ENCODE peak calls at places on chromosomes 12 and 14, in ten cellular contexts. P, R, E, X, H, Y, Z, M, N and K are unnamed samples.

GRCh38 chr12:131131077-131131807 is 177.5 kb downstream of the ADGRD1 start:
- DNase-seq in P (no peak), R (no peak), E (no peak), X (no peak), H (no peak), Y (no peak), Z (no peak), M (no peak), N (peak), K (no peak)

GRCh38 chr12:132066749-132067148 is 77.4 kb downstream of the DDX51 start:
- DNase-seq in P (no peak), R (no peak), E (no peak), X (no peak), H (no peak), Y (no peak), Z (no peak), M (no peak), N (no peak), K (no peak)

GRCh38 chr12:119089668-119090013 is 89.1 kb upstream of the HSPB8 start:
- DNase-seq in P (no peak), R (no peak), E (no peak), X (no peak), H (no peak), Y (no peak), Z (no peak), M (no peak), N (no peak), K (no peak)

GRCh38 chr12:9753042-9753820 is 7.5 kb downstream of the CD69 start:
- DNase-seq in P (no peak), R (no peak), E (no peak), X (no peak), H (no peak), Y (no peak), Z (no peak), M (no peak), N (no peak), K (no peak)

GRCh38 chr14:95635051-95635450 is 51.2 kb upstream of the TCL1B start:
- DNase-seq in P (no peak), R (no peak), E (no peak), X (no peak), H (no peak), Y (no peak), Z (no peak), M (no peak), N (no peak), K (no peak)

GRCh38 chr12:47785036-47785886 is 12.2 kb downstream of the SLC48A1 start:
- DNase-seq in P (no peak), R (no peak), E (no peak), X (no peak), H (no peak), Y (no peak), Z (no peak), M (no peak), N (no peak), K (no peak)

GRCh38 chr12:54404061-54405004 is 14.7 kb downstream of the ITGA5 start:
- DNase-seq in P (no peak), R (peak), E (peak), X (no peak), H (no peak), Y (peak), Z (peak), M (no peak), N (peak), K (no peak)

GRCh38 chr12:31651893-31652521 is 7.5 kb upstream of the ETFBKMT start:
- DNase-seq in P (no peak), R (peak), E (no peak), X (no peak), H (no peak), Y (no peak), Z (no peak), M (no peak), N (no peak), K (no peak)

GRCh38 chr12:95212576-95212975 is 4.7 kb downstream of the FGD6 start:
- DNase-seq in P (no peak), R (no peak), E (peak), X (no peak), H (no peak), Y (no peak), Z (no peak), M (no peak), N (no peak), K (peak)

GRCh38 chr12:6450091-6450868 is 1.6 kb upstream of the TAPBPL start:
- DNase-seq in P (no peak), R (no peak), E (no peak), X (no peak), H (no peak), Y (no peak), Z (no peak), M (no peak), N (no peak), K (no peak)

GRCh38 chr14:22613736-22614239 is 15.7 kb downstream of the ABHD4 start:
- DNase-seq in P (peak), R (no peak), E (no peak), X (no peak), H (no peak), Y (no peak), Z (no peak), M (no peak), N (no peak), K (no peak)

GRCh38 chr12:52120951-52121847 is 41.7 kb downstream of the SMIM41 start:
- DNase-seq in P (no peak), R (no peak), E (no peak), X (no peak), H (no peak), Y (no peak), Z (no peak), M (no peak), N (no peak), K (no peak)

GRCh38 chr14:40870252-40870651 is 736.4 kb upstream of the LRFN5 start:
- DNase-seq in P (no peak), R (no peak), E (no peak), X (no peak), H (no peak), Y (peak), Z (no peak), M (no peak), N (no peak), K (no peak)

GRCh38 chr14:101853455-101854018 is 92.0 kb downstream of the PPP2R5C start:
- DNase-seq in P (no peak), R (no peak), E (no peak), X (no peak), H (no peak), Y (no peak), Z (no peak), M (no peak), N (no peak), K (no peak)

DNA sequence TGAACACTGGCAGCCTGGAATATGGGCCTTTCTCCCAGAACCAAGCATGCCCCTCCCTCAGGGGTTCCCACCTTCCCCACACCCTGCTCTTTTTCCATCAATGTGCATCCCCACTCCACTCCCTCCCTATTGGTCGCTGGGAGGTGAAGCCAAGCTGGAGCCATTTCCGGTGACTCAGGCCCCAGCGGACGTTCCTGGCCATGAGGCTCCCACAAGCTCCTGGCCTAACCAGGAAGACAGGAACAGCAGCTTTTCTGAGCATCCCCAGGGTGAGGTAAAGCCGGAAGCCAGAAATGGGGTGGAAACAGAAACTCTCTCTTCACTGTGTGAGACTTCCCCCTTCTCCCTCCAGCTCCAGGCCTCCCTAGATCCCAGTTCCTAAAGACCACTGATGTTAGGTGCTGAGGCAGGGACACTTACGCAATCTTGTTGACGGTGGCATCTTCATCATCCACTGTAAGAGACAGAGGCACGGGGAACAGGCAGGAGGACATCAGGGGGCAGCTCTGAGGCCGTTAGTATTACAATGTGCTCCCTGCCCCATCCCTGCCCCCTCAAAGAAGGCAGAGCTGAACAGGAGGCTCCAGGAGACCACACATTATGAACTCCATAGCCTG is 5.0 kb downstream of the LMBR1L start:
- DNase-seq in P (no peak), R (no peak), E (peak), X (no peak), H (peak), Y (no peak), Z (no peak), M (no peak), N (no peak), K (peak)
- TF ChIP-seq CTCF in P (no peak), R (no peak), E (no peak), X (no peak), H (no peak), Y (no peak), Z (no peak), M (no peak), N (no peak), K (no peak)

GRCh38 chr14:45156067-45156466 is 20.3 kb downstream of the FANCM start:
- DNase-seq in P (no peak), R (no peak), E (no peak), X (no peak), H (no peak), Y (no peak), Z (no peak), M (no peak), N (no peak), K (no peak)
- TF ChIP-seq CTCF in P (peak), R (no peak), E (no peak), X (no peak), H (no peak), Y (no peak), Z (no peak), M (no peak), N (no peak), K (no peak)

GRCh38 chr14:91282954-91283645 is 38.6 kb upstream of the GPR68 start:
- DNase-seq in P (no peak), R (no peak), E (no peak), X (no peak), H (no peak), Y (no peak), Z (no peak), M (no peak), N (no peak), K (no peak)
- TF ChIP-seq CTCF in P (no peak), R (no peak), E (no peak), X (no peak), H (no peak), Y (no peak), Z (no peak), M (no peak), N (no peak), K (no peak)

DNA sequence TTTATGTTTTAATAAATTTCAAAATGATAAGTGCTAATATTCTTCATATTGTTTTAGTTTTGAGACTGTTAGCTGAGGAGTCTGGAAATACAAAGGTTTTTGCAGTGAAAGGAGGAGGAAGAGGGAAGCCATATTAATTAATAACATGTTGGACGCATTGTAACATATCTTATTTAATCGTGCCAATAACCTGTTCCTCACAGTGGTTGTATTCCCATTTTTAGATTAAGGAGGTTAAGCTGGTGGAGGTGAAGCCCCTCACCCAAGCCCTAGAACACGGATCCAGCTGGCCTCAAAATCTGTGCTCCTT is 92.4 kb downstream of the EML1 start:
- DNase-seq in P (no peak), R (no peak), E (no peak), X (no peak), H (no peak), Y (no peak), Z (no peak), M (no peak), N (no peak), K (no peak)
- TF ChIP-seq CTCF in P (no peak), R (no peak), E (no peak), X (no peak), H (peak), Y (no peak), Z (peak), M (no peak), N (peak), K (peak)

DNA sequence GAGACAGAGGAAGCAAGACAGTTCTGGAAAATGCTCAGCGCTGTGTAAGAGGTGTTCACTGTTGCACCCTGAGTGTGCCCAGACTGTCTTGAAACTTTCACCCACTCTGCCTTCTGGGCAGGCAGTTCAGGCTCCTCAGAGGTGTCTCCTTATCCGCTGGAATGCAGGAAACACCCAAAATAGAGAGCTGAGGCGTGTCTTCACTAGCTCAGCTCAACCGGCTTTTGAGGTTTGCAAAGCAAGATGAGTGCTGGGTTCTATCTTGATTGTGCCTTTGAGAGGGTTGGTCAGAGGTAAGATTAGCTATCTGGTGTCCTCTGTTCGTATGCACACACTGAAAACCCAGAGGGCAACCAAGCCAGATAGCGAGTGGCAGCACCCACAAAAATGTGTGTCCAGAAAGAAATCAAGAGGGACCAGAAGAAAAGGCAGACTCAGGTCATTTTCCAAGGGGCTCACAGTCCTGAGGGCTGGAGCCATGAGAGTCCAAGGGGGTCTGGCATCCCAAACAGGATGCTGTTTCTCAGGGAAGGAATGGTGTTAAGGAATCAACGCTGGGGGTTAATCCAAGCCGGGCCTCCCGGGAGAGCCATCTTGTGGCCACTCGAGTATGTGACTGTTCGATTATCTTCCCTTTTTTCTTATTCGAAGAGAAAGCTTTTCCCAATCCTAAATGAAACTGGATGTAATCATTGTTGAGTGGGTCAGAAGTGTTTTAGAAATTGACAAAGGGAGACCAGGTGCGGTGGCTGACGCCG is 47.1 kb downstream of the TBX3 start:
- DNase-seq in P (no peak), R (no peak), E (peak), X (peak), H (no peak), Y (peak), Z (no peak), M (no peak), N (peak), K (peak)
- TF ChIP-seq CTCF in P (peak), R (no peak), E (no peak), X (no peak), H (peak), Y (peak), Z (no peak), M (no peak), N (no peak), K (peak)

GRCh38 chr12:69880566-69880965 is 55.5 kb downstream of the MYRFL start:
- DNase-seq in P (no peak), R (no peak), E (no peak), X (no peak), H (no peak), Y (peak), Z (no peak), M (no peak), N (no peak), K (no peak)
- TF ChIP-seq CTCF in P (peak), R (no peak), E (peak), X (no peak), H (no peak), Y (no peak), Z (no peak), M (no peak), N (no peak), K (no peak)

DNA sequence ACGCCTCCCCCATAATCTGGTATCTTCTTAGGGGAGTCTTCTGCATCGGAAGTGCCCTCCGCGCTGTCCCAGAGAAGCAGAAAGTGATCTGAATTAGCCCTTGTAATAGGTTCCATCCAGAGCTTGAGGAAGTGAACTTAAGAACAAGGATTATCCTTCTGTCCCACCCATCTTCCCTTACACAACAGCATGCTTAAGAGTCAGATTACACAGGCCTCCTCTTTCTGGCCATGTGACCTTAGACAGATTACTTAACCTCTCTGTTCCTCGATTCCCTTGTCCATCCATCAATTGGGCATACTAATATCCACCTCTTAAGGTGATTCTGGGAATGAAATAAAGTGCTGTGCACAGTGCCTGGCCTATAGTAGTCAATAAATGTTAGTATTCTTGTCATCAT is 11.4 kb downstream of the CABP1 start:
- DNase-seq in P (no peak), R (no peak), E (peak), X (no peak), H (no peak), Y (peak), Z (no peak), M (no peak), N (no peak), K (no peak)
- TF ChIP-seq CTCF in P (no peak), R (no peak), E (no peak), X (no peak), H (no peak), Y (no peak), Z (no peak), M (no peak), N (no peak), K (no peak)

GRCh38 chr14:65255583-65256443 is 153.5 kb upstream of the MAX start:
- DNase-seq in P (no peak), R (no peak), E (peak), X (peak), H (no peak), Y (peak), Z (no peak), M (no peak), N (peak), K (peak)
- TF ChIP-seq CTCF in P (no peak), R (no peak), E (no peak), X (no peak), H (no peak), Y (no peak), Z (no peak), M (no peak), N (no peak), K (no peak)